ENCODE peak calls at places on chromosomes 4 and X, in nine cellular contexts. X is endothelial cell of umbilical vein, F is neuronal stem cell, K is mesenchymal stem cell, O is IMR-90, J is Karpas-422, T is colonic mucosa, L is NT2/D1, E is mesendoderm. S is an unnamed sample.

GRCh38 chrX:150460063-150460462 is 96.9 kb downstream of the MAMLD1 start:
- DNase-seq in X (no peak), F (no peak), K (no peak), O (no peak), J (no peak), T (no peak), L (no peak), E (no peak), S (no peak)

GRCh38 chr4:174578366-174578765 is 56.1 kb upstream of the HPGD start:
- DNase-seq in X (no peak), F (no peak), K (no peak), O (no peak), J (no peak), T (no peak), L (no peak), E (no peak), S (no peak)

GRCh38 chrX:134849390-134849789 is 141.4 kb upstream of the SMIM10 start:
- DNase-seq in X (no peak), F (no peak), K (peak; percentile 6), O (peak; percentile 70), J (no peak), T (no peak), L (no peak), E (no peak), S (no peak)

GRCh38 chr4:100128338-100128737 is 61.9 kb downstream of the DDIT4L start:
- DNase-seq in X (no peak), F (no peak), K (no peak), O (no peak), J (no peak), T (no peak), L (no peak), E (no peak), S (no peak)

GRCh38 chrX:20140410-20140809 is 1.2 kb downstream of the EIF1AX start:
- DNase-seq in X (no peak), F (no peak), K (no peak), O (no peak), J (peak; percentile 65), T (no peak), L (no peak), E (no peak), S (no peak)

GRCh38 chr4:121943941-121944340 is 7.9 kb downstream of the TRPC3 start:
- DNase-seq in X (no peak), F (no peak), K (peak; percentile 11), O (no peak), J (peak; percentile 76), T (no peak), L (no peak), E (peak; percentile 85), S (peak; percentile 10)

GRCh38 chrX:154458954-154459829 is 1.1 kb downstream of the PLXNA3 start:
- DNase-seq in X (no peak), F (no peak), K (no peak), O (no peak), J (no peak), T (peak; percentile 53), L (no peak), E (peak; percentile 16), S (no peak)

GRCh38 chrX:74280759-74281158 is 23.2 kb upstream of the ZCCHC13 start:
- DNase-seq in X (no peak), F (no peak), K (no peak), O (no peak), J (no peak), T (no peak), L (no peak), E (no peak), S (no peak)

GRCh38 chrX:39499996-39500395 is 597.8 kb downstream of the BCOR start:
- DNase-seq in X (no peak), F (no peak), K (peak; percentile 4), O (no peak), J (no peak), T (no peak), L (no peak), E (no peak), S (no peak)

GRCh38 chrX:154855256-154855655 is 20.8 kb upstream of the SMIM9 start:
- DNase-seq in X (no peak), F (no peak), K (no peak), O (no peak), J (no peak), T (no peak), L (no peak), E (peak; percentile 79), S (no peak)

GRCh38 chr4:7812191-7812860 is 127.3 kb downstream of the AFAP1 start:
- DNase-seq in X (no peak), F (no peak), K (no peak), O (peak; percentile 56), J (no peak), T (no peak), L (no peak), E (no peak), S (no peak)

GRCh38 chrX:20267924-20268701 is 1.4 kb upstream of the RPS6KA3 start:
- DNase-seq in X (peak; percentile 28), F (no peak), K (peak; percentile 59), O (no peak), J (no peak), T (peak; percentile 51), L (no peak), E (peak; percentile 51), S (no peak)

GRCh38 chr4:9924750-9925149 is 96.5 kb downstream of the SLC2A9 start:
- DNase-seq in X (no peak), F (no peak), K (no peak), O (peak; percentile 13), J (no peak), T (no peak), L (no peak), E (no peak), S (no peak)

GRCh38 chrX:31070057-31070468 is 1.8 kb downstream of the FTHL17 start:
- DNase-seq in X (no peak), F (no peak), K (no peak), O (no peak), J (no peak), T (no peak), L (no peak), E (no peak), S (no peak)

GRCh38 chr4:13535118-13535517 is 9.2 kb downstream of the NKX3-2 start:
- DNase-seq in X (no peak), F (no peak), K (no peak), O (no peak), J (no peak), T (no peak), L (no peak), E (no peak), S (no peak)

GRCh38 chr4:119861731-119862130 is 204.9 kb downstream of the MAD2L1 start:
- DNase-seq in X (no peak), F (no peak), K (no peak), O (no peak), J (no peak), T (no peak), L (no peak), E (no peak), S (no peak)

GRCh38 chr4:39514888-39515401 is 12.3 kb downstream of the UGDH start:
- DNase-seq in X (no peak), F (no peak), K (peak; percentile 48), O (peak; percentile 66), J (no peak), T (peak; percentile 85), L (no peak), E (no peak), S (peak; percentile 99)

GRCh38 chr4:83118869-83119268 is 4.3 kb upstream of the PLAC8 start:
- DNase-seq in X (no peak), F (no peak), K (no peak), O (no peak), J (no peak), T (no peak), L (no peak), E (no peak), S (no peak)

GRCh38 chr4:147843162-147843561 is 111.3 kb downstream of the ARHGAP10 start:
- DNase-seq in X (no peak), F (no peak), K (no peak), O (no peak), J (peak; percentile 75), T (peak; percentile 45), L (no peak), E (peak; percentile 75), S (peak; percentile 16)

GRCh38 chrX:24483596-24483995 is 18.5 kb downstream of the PDK3 start:
- DNase-seq in X (no peak), F (no peak), K (no peak), O (no peak), J (no peak), T (no peak), L (no peak), E (no peak), S (no peak)

GRCh38 chrX:24482823-24483410 is 17.8 kb downstream of the PDK3 start:
- DNase-seq in X (no peak), F (no peak), K (no peak), O (no peak), J (no peak), T (no peak), L (no peak), E (no peak), S (no peak)

GRCh38 chrX:24475480-24475879 is 10.4 kb downstream of the PDK3 start:
- DNase-seq in X (no peak), F (no peak), K (no peak), O (no peak), J (no peak), T (no peak), L (no peak), E (no peak), S (no peak)

GRCh38 chrX:24478516-24478915 is 13.4 kb downstream of the PDK3 start:
- DNase-seq in X (no peak), F (no peak), K (no peak), O (no peak), J (no peak), T (no peak), L (no peak), E (no peak), S (no peak)

GRCh38 chrX:24479924-24480722 is 15.0 kb downstream of the PDK3 start:
- DNase-seq in X (peak; percentile 4), F (no peak), K (peak; percentile 38), O (peak; percentile 3), J (no peak), T (peak; percentile 67), L (no peak), E (no peak), S (no peak)
- H3K9ac ChIP-seq in X (no peak overlapping the region), F (no peak overlapping the region), K (no peak overlapping the region), O (no peak overlapping the region), J (no peak overlapping the region), T (no peak overlapping the region), L (no peak overlapping the region), E (no peak overlapping the region), S (no peak overlapping the region)

GRCh38 chr4:170804930-170805329 is 715.2 kb upstream of the AADAT start:
- DNase-seq in X (no peak), F (no peak), K (no peak), O (no peak), J (no peak), T (no peak), L (no peak), E (no peak), S (no peak)
- H3K9ac ChIP-seq in X (no peak overlapping the region), F (no peak overlapping the region), K (no peak overlapping the region), O (no peak overlapping the region), J (no peak overlapping the region), T (no peak overlapping the region), L (no peak overlapping the region), E (no peak overlapping the region), S (no peak overlapping the region)

GRCh38 chr4:76235407-76235806 is 16.1 kb upstream of the FAM47E start:
- DNase-seq in X (no peak), F (no peak), K (no peak), O (no peak), J (no peak), T (no peak), L (no peak), E (no peak), S (no peak)
- H3K9ac ChIP-seq in X (no peak overlapping the region), F (no peak overlapping the region), K (no peak overlapping the region), O (no peak overlapping the region), J (no peak overlapping the region), T (peak overlapping the region; percentile 65), L (no peak overlapping the region), E (no peak overlapping the region), S (no peak overlapping the region)

GRCh38 chrX:54921427-54922021 is 900 bp downstream of the TRO start:
- DNase-seq in X (peak; percentile 59), F (peak; percentile 78), K (peak; percentile 74), O (peak; percentile 72), J (no peak), T (peak; percentile 47), L (peak; percentile 43), E (peak; percentile 86), S (peak; percentile 40)
- H3K9ac ChIP-seq in X (no peak overlapping the region), F (peak overlapping the region; percentile 60), K (peak overlapping the region; percentile 81), O (peak overlapping the region; percentile 93), J (no peak overlapping the region), T (peak overlapping the region; percentile 49), L (peak overlapping the region; percentile 95), E (peak overlapping the region; percentile 93), S (peak overlapping the region; percentile 49)